ENCODE peak calls at places on chromosomes 6 and 20, in five cellular contexts. O, U, Q, S and F are unnamed samples. For H3K27me3 and H3K4me1, the result is how much of the 10 kb centered on the place peaks cover.

GRCh38 chr6:85537055-85537494 is 56.6 kb downstream of the SNX14 start:
- DNase-seq in O (no peak), U (no peak), Q (no peak), S (no peak), F (no peak)

GRCh38 chr6:158955265-158955664 is 44.7 kb downstream of the RSPH3 start:
- DNase-seq in O (no peak), U (no peak), Q (no peak), S (no peak), F (no peak)

GRCh38 chr20:31551581-31552081 is 37.4 kb downstream of the HM13 start:
- DNase-seq in O (no peak), U (peak), Q (no peak), S (no peak), F (no peak)

GRCh38 chr6:34238507-34239239 is 2.0 kb downstream of the HMGA1 start:
- DNase-seq in O (peak), U (no peak), Q (no peak), S (no peak), F (no peak)

GRCh38 chr6:6654599-6655575 is 66.4 kb downstream of the LY86 start:
- DNase-seq in O (no peak), U (no peak), Q (no peak), S (no peak), F (peak)

GRCh38 chr20:9977629-9978028 is 57.2 kb upstream of the ANKEF1 start:
- DNase-seq in O (no peak), U (no peak), Q (no peak), S (no peak), F (no peak)

GRCh38 chr6:68128211-68128610 is 506.9 kb upstream of the ADGRB3 start:
- DNase-seq in O (no peak), U (no peak), Q (no peak), S (no peak), F (no peak)

GRCh38 chr6:20235041-20235440 is 22.8 kb upstream of the MBOAT1 start:
- DNase-seq in O (no peak), U (no peak), Q (no peak), S (no peak), F (no peak)

GRCh38 chr6:128560966-128561365 is 40.6 kb upstream of the PTPRK start:
- DNase-seq in O (no peak), U (no peak), Q (no peak), S (no peak), F (no peak)

GRCh38 chr6:170292111-170292777 is 1.4 kb upstream of the DLL1 start:
- DNase-seq in O (no peak), U (no peak), Q (no peak), S (peak), F (no peak)

GRCh38 chr6:43476744-43477143 is 626 bp upstream of the TJAP1 start:
- DNase-seq in O (no peak), U (no peak), Q (no peak), S (no peak), F (no peak)

GRCh38 chr20:44074252-44075151 is 112.5 kb downstream of the JPH2 start:
- DNase-seq in O (no peak), U (no peak), Q (no peak), S (no peak), F (no peak)

GRCh38 chr6:104526383-104526782 is 333.3 kb downstream of the HACE1 start:
- DNase-seq in O (no peak), U (no peak), Q (no peak), S (peak), F (no peak)

GRCh38 chr6:74925683-74926082 is 280.2 kb downstream of the COL12A1 start:
- DNase-seq in O (no peak), U (no peak), Q (no peak), S (no peak), F (no peak)

GRCh38 chr20:16712541-16712947 is 17.3 kb upstream of the SNRPB2 start:
- DNase-seq in O (no peak), U (no peak), Q (no peak), S (no peak), F (no peak)

GRCh38 chr6:15368873-15369272 is 123.0 kb downstream of the JARID2 start:
- DNase-seq in O (no peak), U (no peak), Q (no peak), S (no peak), F (no peak)

GRCh38 chr6:13538084-13538483 is 36.3 kb upstream of the SIRT5 start:
- DNase-seq in O (no peak), U (no peak), Q (no peak), S (no peak), F (peak)

GRCh38 chr20:40943591-40943990 is 85.0 kb upstream of the TOP1 start:
- DNase-seq in O (no peak), U (no peak), Q (no peak), S (no peak), F (no peak)

GRCh38 chr6:34663371-34663770 is 33.2 kb downstream of the ILRUN start:
- DNase-seq in O (no peak), U (no peak), Q (no peak), S (no peak), F (no peak)

GRCh38 chr6:221531-222349 is 70.5 kb upstream of the DUSP22 start:
- DNase-seq in O (no peak), U (no peak), Q (no peak), S (no peak), F (no peak)

GRCh38 chr6:10743514-10743913 is 4.1 kb upstream of the TMEM14B start:
- DNase-seq in O (no peak), U (no peak), Q (no peak), S (no peak), F (no peak)

GRCh38 chr6:144576871-144577270 is 291.7 kb downstream of the UTRN start:
- DNase-seq in O (no peak), U (no peak), Q (no peak), S (no peak), F (no peak)

GRCh38 chr6:133948472-133948871 is 4.6 kb upstream of the TBPL1 start:
- DNase-seq in O (no peak), U (peak), Q (no peak), S (no peak), F (no peak)

GRCh38 chr20:7775072-7775471 is 165.2 kb downstream of the HAO1 start:
- DNase-seq in O (no peak), U (peak), Q (no peak), S (no peak), F (no peak)

GRCh38 chr6:41199427-41200246 is 1.3 kb downstream of the TREML2 start:
- DNase-seq in O (no peak), U (no peak), Q (no peak), S (no peak), F (peak)

GRCh38 chr6:118476554-118476953 is 71.5 kb upstream of the PLN start:
- DNase-seq in O (no peak), U (no peak), Q (no peak), S (no peak), F (no peak)

GRCh38 chr6:146775227-146775626 is 176.5 kb downstream of the ADGB start:
- DNase-seq in O (no peak), U (no peak), Q (no peak), S (no peak), F (peak)

GRCh38 chr6:128807577-128807976 is 75.4 kb upstream of the LAMA2 start:
- DNase-seq in O (no peak), U (no peak), Q (no peak), S (no peak), F (no peak)

GRCh38 chr6:12311106-12311505 is 20.9 kb downstream of the EDN1 start:
- DNase-seq in O (no peak), U (no peak), Q (no peak), S (peak), F (no peak)

GRCh38 chr6:161915456-161915964 is 641.6 kb upstream of the AGPAT4 start:
- DNase-seq in O (no peak), U (no peak), Q (no peak), S (no peak), F (no peak)

GRCh38 chr6:56437171-56437900 is 190.0 kb upstream of the COL21A1 start:
- DNase-seq in O (no peak), U (no peak), Q (no peak), S (no peak), F (no peak)

GRCh38 chr6:29564875-29565274 is 5.3 kb upstream of the UBD start:
- DNase-seq in O (no peak), U (no peak), Q (no peak), S (no peak), F (no peak)

GRCh38 chr6:84774174-84775158 is 10.1 kb upstream of the TBX18 start:
- DNase-seq in O (peak), U (no peak), Q (no peak), S (peak), F (no peak)

GRCh38 chr20:62702886-62703852 is 5.5 kb upstream of the NTSR1 start:
- DNase-seq in O (no peak), U (no peak), Q (no peak), S (no peak), F (no peak)

GRCh38 chr6:139533573-139534471 is 159.4 kb upstream of the CITED2 start:
- DNase-seq in O (no peak), U (peak), Q (no peak), S (peak), F (peak)

GRCh38 chr6:46016063-46016608 is 476 bp upstream of the CLIC5 start:
- DNase-seq in O (no peak), U (no peak), Q (no peak), S (no peak), F (no peak)

GRCh38 chr6:46014511-46015118 is 1.0 kb downstream of the CLIC5 start:
- DNase-seq in O (peak), U (peak), Q (no peak), S (peak), F (peak)

GRCh38 chr6:46013639-46014038 is 2.0 kb downstream of the CLIC5 start:
- DNase-seq in O (no peak), U (no peak), Q (no peak), S (no peak), F (no peak)

GRCh38 chr6:46014054-46014453 is 1.6 kb downstream of the CLIC5 start:
- DNase-seq in O (no peak), U (no peak), Q (no peak), S (no peak), F (peak)

DNA sequence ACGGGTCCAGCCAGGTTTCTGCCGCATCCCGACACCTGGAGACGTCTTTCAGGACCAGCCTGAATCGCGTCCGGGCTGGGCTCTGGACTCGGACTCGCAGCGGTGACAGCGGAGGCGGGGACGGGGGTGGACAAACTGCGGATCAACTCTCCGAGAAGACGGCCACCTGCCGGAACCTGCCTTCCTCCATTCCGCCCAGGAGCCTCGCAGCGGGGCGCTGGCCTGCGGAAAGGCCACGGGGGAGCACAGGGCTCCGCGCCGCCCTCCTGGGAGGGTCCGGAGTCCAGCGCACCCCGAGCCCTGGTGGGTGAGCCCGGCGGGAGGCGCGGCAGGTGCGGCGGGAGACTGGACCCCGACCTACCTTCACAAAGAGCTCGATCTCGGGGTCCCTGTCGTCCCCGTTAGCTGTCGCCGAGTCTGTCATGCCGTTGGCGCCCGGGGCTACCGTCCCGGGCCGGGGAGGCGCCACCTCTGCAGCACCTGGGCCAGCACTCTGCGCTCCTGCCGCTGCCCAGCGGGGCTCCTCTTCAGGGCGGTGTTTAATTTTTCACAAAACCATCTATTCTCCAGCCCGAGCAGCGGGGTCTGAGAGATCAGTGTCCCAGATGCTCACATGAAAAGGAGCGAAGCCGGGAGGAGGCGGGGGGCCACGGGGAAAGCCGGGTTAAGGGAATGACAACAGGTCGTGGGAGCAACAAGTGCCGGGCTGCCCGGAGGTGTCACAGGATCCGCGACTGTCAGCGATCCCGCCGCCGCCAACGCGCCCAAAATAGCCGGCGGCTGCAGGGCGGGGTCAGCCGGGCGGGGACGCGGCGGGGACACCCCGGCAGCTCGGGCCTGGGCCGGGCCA is at the start of gene CLIC5:
- DNase-seq in O (peak), U (peak), Q (no peak), S (peak), F (peak)
- H3K27me3 ChIP-seq in O (under half), U (under half), Q (under half), S (under half), F (under half)

GRCh38 chr6:52570291-52570700 is 6.6 kb downstream of the TRAM2 start:
- DNase-seq in O (no peak), U (peak), Q (no peak), S (no peak), F (no peak)

GRCh38 chr6:52566201-52566600 is 10.7 kb downstream of the TRAM2 start:
- DNase-seq in O (no peak), U (no peak), Q (no peak), S (no peak), F (no peak)

GRCh38 chr6:52566853-52567279 is 10.0 kb downstream of the TRAM2 start:
- DNase-seq in O (no peak), U (no peak), Q (no peak), S (no peak), F (no peak)

GRCh38 chr6:52571099-52571755 is 5.6 kb downstream of the TRAM2 start:
- DNase-seq in O (no peak), U (peak), Q (no peak), S (no peak), F (no peak)

GRCh38 chr6:52568320-52568719 is 8.5 kb downstream of the TRAM2 start:
- DNase-seq in O (no peak), U (no peak), Q (no peak), S (no peak), F (no peak)
- H3K4me1 ChIP-seq in O (under half), U (half or more), Q (under half), S (under half), F (under half)

DNA sequence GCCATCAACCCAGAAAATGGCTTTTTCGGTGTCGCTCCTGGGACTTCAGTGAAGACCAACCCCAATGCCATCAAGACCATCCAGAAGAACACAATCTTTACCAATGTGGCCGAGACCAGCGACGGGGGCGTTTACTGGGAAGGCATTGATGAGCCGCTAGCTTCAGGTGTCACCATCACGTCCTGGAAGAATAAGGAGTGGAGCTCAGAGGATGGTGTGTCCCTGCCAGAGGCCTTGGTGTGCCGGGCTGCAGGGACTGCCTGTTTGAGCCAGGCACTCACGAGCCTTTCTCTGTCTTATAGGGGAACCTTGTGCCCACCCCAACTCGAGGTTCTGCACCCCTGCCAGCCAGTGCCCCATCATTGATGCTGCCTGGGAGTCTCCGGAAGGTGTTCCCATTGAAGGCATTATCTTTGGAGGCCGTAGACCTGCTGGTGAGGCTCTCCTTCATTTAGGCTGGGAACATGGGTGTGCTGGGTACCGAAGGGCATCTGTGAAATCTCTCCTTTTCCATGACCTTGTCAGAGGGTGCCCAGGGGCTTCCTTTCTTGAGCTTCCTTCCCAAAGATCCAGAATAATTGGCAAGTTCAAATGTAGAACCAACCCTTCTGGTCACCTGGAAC is 3.4 kb downstream of the PCK1 start:
- DNase-seq in O (no peak), U (no peak), Q (no peak), S (no peak), F (no peak)
- H3K27ac ChIP-seq in O (no peak), U (no peak), Q (no peak), S (no peak), F (no peak)

DNA sequence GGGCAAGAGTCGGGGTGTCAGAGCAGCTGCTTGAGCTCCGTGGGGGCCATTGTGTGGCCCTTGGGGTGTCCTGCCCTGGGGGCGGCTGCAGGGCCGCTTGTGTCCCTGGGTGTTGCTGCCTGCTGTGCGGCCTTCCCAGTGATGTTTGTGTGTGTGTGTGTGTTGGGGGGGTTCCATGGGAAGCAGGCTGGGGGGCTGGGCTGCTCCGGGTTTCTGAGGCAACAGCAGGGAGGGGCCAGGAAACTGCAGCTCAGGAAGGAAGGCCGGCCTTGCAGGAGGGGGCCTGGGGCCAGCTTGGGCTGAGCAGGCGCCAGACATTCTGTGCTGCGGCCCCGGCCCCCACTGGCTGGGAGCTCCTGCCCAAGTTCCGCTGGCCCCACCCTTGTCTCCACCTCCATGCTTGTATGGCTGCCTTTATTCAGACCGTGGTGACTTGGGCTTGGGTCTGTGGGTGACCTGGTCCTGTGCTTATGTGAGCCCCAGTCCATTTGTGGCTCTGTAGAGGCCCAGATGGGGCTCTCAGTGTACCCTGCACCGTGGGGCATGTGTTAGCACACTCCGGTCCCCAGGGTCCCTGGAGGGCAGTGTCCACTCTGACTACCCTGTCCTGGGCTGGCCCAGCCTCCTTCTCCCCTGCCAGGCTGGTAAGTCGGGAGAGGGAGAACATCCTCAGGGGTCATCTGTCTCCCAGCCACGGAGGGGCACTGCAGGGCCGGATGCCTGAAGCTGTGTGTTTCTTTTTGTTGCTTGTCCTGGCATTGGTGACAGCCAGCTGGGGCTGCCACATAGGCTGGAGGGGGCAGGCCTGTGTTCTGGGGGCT is 4.6 kb upstream of the SOX18 start:
- DNase-seq in O (peak), U (peak), Q (no peak), S (peak), F (no peak)
- H3K27me3 ChIP-seq in O (under half), U (under half), Q (under half), S (under half), F (under half)

DNA sequence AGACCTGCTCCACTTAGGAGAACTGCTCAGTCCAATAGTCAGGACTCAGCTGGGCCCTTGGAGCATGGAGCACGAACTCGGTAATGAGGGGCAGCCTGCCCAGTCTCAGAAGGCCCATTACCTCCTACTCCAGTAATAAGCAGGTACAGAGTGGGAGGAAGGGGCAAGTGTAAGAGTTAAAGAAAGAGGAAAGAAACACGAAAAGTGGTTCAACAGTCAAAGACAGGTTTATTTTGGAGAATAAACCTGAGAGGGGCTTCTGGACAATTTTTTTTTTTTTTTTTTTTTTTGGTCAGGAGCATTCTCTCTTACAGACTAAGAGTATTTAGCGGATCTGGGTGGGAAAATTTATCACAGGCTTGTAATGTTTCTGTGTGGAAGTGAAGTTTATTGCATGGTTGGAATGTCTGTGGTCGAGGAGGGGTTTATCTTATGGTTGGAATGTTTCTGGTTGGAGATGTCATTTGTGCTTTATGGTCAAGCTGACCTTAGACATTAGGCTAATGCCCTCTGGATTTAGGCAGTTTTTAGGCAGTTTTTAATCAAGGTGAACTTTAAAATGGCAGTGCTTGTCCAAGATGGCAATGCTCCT is 340.1 kb downstream of the BCKDHB start:
- DNase-seq in O (no peak), U (no peak), Q (no peak), S (no peak), F (no peak)
- H3K4me1 ChIP-seq in O (under half), U (under half), Q (under half), S (under half), F (under half)

GRCh38 chr6:54817834-54818233 is 28.7 kb upstream of the FAM83B start:
- DNase-seq in O (no peak), U (no peak), Q (no peak), S (no peak), F (no peak)
- H3K27ac ChIP-seq in O (no peak), U (no peak), Q (no peak), S (no peak), F (no peak)

GRCh38 chr20:2872304-2873009 is 824 bp upstream of the PTPRA start:
- DNase-seq in O (peak), U (peak), Q (peak), S (peak), F (peak)
- H3K27me3 ChIP-seq in O (under half), U (under half), Q (under half), S (under half), F (under half)